ENCODE peak calls at places on chromosomes 13 and 19, in eight cellular contexts. One of them, this sample, is unnamed.
A peak's percentile ranks its signal among the peaks of the same experiment; 100 is the strongest.

GRCh38 chr19:42324655-42325307 is 654 bp upstream of the MEGF8 start:
- DNase-seq in body of pancreas: no peak
- DNase-seq in uterus: no peak
- DNase-seq in ascending aorta: no peak
- DNase-seq in neural progenitor cell: peak; percentile 47
- DNase-seq in Caco-2: no peak
- DNase-seq in left ventricle myocardium inferior: no peak
- DNase-seq in CD4-positive, CD25-positive, alpha-beta regulatory T cell: no peak
- DNase-seq in this sample: no peak

GRCh38 chr13:73428137-73428536 is 369.3 kb downstream of the KLF5 start:
- DNase-seq in Caco-2: no peak
- DNase-seq in body of pancreas: no peak
- DNase-seq in uterus: no peak
- DNase-seq in neural progenitor cell: no peak
- DNase-seq in CD4-positive, CD25-positive, alpha-beta regulatory T cell: no peak
- DNase-seq in left ventricle myocardium inferior: no peak
- DNase-seq in ascending aorta: no peak
- DNase-seq in this sample: no peak

GRCh38 chr13:79398915-79399314 is 7.1 kb downstream of the RBM26 start:
- DNase-seq in uterus: no peak
- DNase-seq in left ventricle myocardium inferior: no peak
- DNase-seq in ascending aorta: no peak
- DNase-seq in neural progenitor cell: no peak
- DNase-seq in Caco-2: peak; percentile 16
- DNase-seq in CD4-positive, CD25-positive, alpha-beta regulatory T cell: no peak
- DNase-seq in body of pancreas: no peak
- DNase-seq in this sample: no peak

GRCh38 chr13:67509039-67509438 is 278.9 kb upstream of the PCDH9 start:
- DNase-seq in uterus: no peak
- DNase-seq in body of pancreas: no peak
- DNase-seq in ascending aorta: no peak
- DNase-seq in left ventricle myocardium inferior: no peak
- DNase-seq in Caco-2: no peak
- DNase-seq in neural progenitor cell: no peak
- DNase-seq in CD4-positive, CD25-positive, alpha-beta regulatory T cell: no peak
- DNase-seq in this sample: no peak

GRCh38 chr19:38932425-38933179 is 1.9 kb downstream of the MRPS12 start:
- DNase-seq in CD4-positive, CD25-positive, alpha-beta regulatory T cell: peak; percentile 76
- DNase-seq in body of pancreas: no peak
- DNase-seq in Caco-2: no peak
- DNase-seq in uterus: no peak
- DNase-seq in left ventricle myocardium inferior: no peak
- DNase-seq in neural progenitor cell: peak; percentile 62
- DNase-seq in ascending aorta: no peak
- DNase-seq in this sample: no peak

GRCh38 chr19:41575998-41576397 is at the start of gene CEACAM21:
- DNase-seq in uterus: peak; percentile 27
- DNase-seq in CD4-positive, CD25-positive, alpha-beta regulatory T cell: peak; percentile 89
- DNase-seq in Caco-2: no peak
- DNase-seq in left ventricle myocardium inferior: peak; percentile 52
- DNase-seq in ascending aorta: peak; percentile 40
- DNase-seq in neural progenitor cell: no peak
- DNase-seq in body of pancreas: no peak
- DNase-seq in this sample: no peak

GRCh38 chr13:32752997-32753606 is 166.8 kb downstream of the PDS5B start:
- DNase-seq in left ventricle myocardium inferior: no peak
- DNase-seq in Caco-2: no peak
- DNase-seq in neural progenitor cell: no peak
- DNase-seq in ascending aorta: no peak
- DNase-seq in CD4-positive, CD25-positive, alpha-beta regulatory T cell: no peak
- DNase-seq in uterus: no peak
- DNase-seq in body of pancreas: no peak
- DNase-seq in this sample: no peak

GRCh38 chr19:54298357-54299125 is 14.4 kb downstream of the LILRA5 start:
- DNase-seq in body of pancreas: no peak
- DNase-seq in ascending aorta: no peak
- DNase-seq in CD4-positive, CD25-positive, alpha-beta regulatory T cell: no peak
- DNase-seq in left ventricle myocardium inferior: no peak
- DNase-seq in Caco-2: no peak
- DNase-seq in uterus: no peak
- DNase-seq in neural progenitor cell: no peak
- DNase-seq in this sample: no peak

GRCh38 chr13:37026778-37027177 is 26.2 kb downstream of the EXOSC8 start:
- DNase-seq in uterus: no peak
- DNase-seq in left ventricle myocardium inferior: no peak
- DNase-seq in CD4-positive, CD25-positive, alpha-beta regulatory T cell: no peak
- DNase-seq in Caco-2: no peak
- DNase-seq in ascending aorta: no peak
- DNase-seq in body of pancreas: no peak
- DNase-seq in neural progenitor cell: no peak
- DNase-seq in this sample: no peak

GRCh38 chr13:40776681-40777165 is 5.7 kb upstream of the MRPS31 start:
- DNase-seq in ascending aorta: no peak
- DNase-seq in CD4-positive, CD25-positive, alpha-beta regulatory T cell: peak; percentile 94
- DNase-seq in Caco-2: no peak
- DNase-seq in body of pancreas: no peak
- DNase-seq in uterus: no peak
- DNase-seq in left ventricle myocardium inferior: no peak
- DNase-seq in neural progenitor cell: no peak
- DNase-seq in this sample: no peak

GRCh38 chr19:12969292-12969988 is at the start of gene DAND5:
- DNase-seq in body of pancreas: peak; percentile 62
- DNase-seq in CD4-positive, CD25-positive, alpha-beta regulatory T cell: no peak
- DNase-seq in left ventricle myocardium inferior: peak; percentile 60
- DNase-seq in ascending aorta: no peak
- DNase-seq in neural progenitor cell: no peak
- DNase-seq in uterus: no peak
- DNase-seq in Caco-2: no peak
- DNase-seq in this sample: no peak

GRCh38 chr13:97695684-97696083 is 257.8 kb upstream of the IPO5 start:
- DNase-seq in CD4-positive, CD25-positive, alpha-beta regulatory T cell: no peak
- DNase-seq in Caco-2: no peak
- DNase-seq in uterus: no peak
- DNase-seq in left ventricle myocardium inferior: no peak
- DNase-seq in body of pancreas: no peak
- DNase-seq in neural progenitor cell: no peak
- DNase-seq in ascending aorta: no peak
- DNase-seq in this sample: no peak

GRCh38 chr13:40370662-40371061 is 295.8 kb downstream of the FOXO1 start:
- DNase-seq in neural progenitor cell: no peak
- DNase-seq in CD4-positive, CD25-positive, alpha-beta regulatory T cell: no peak
- DNase-seq in body of pancreas: no peak
- DNase-seq in Caco-2: no peak
- DNase-seq in ascending aorta: no peak
- DNase-seq in uterus: no peak
- DNase-seq in left ventricle myocardium inferior: no peak
- DNase-seq in this sample: no peak

GRCh38 chr19:48417436-48417835 is 24.0 kb downstream of the GRIN2D start:
- DNase-seq in uterus: no peak
- DNase-seq in neural progenitor cell: no peak
- DNase-seq in ascending aorta: no peak
- DNase-seq in left ventricle myocardium inferior: no peak
- DNase-seq in body of pancreas: no peak
- DNase-seq in CD4-positive, CD25-positive, alpha-beta regulatory T cell: no peak
- DNase-seq in Caco-2: no peak
- DNase-seq in this sample: no peak

GRCh38 chr19:41616785-41617621 is 9.9 kb downstream of the CEACAM4 start:
- DNase-seq in uterus: no peak
- DNase-seq in ascending aorta: no peak
- DNase-seq in CD4-positive, CD25-positive, alpha-beta regulatory T cell: no peak
- DNase-seq in body of pancreas: no peak
- DNase-seq in neural progenitor cell: peak; percentile 29
- DNase-seq in Caco-2: peak; percentile 62
- DNase-seq in left ventricle myocardium inferior: no peak
- DNase-seq in this sample: no peak

GRCh38 chr13:49356224-49356623 is 87.6 kb downstream of the CAB39L start:
- DNase-seq in left ventricle myocardium inferior: no peak
- DNase-seq in body of pancreas: no peak
- DNase-seq in neural progenitor cell: no peak
- DNase-seq in Caco-2: no peak
- DNase-seq in uterus: no peak
- DNase-seq in CD4-positive, CD25-positive, alpha-beta regulatory T cell: no peak
- DNase-seq in ascending aorta: no peak
- DNase-seq in this sample: no peak

DNA sequence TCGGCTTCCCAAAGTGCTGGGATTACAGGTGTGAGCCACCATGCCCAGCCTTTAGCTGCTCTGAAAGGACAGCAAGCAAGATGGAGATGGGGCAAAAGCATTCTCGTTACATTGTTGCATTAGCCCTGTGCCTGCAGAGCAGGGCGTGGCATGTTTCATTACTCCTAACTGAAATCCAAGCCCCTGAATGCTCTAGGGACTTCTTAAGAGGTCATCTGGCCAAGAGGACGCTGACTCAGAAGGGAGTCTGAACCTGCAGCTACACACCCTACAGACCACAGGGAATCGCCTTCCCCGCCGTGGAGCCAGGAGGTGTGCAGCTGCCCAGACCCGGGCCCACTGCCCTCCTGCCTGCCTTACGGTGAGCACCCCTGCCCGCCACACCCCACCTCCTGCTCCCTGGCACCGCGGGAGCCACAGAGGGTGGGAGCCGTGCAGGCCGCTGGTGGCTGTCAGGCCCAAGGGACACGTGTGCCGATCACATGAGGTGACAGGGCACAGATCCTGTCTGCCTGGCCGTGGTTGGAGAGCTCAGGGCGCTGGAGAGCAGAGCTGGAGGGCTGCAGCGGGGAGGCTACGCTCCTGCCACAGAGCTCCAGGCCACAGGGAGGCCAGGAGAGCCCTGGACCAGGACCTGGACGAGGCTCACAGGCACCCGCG is 27.2 kb downstream of the ADPRHL1 start:
- DNase-seq in Caco-2: no peak
- DNase-seq in CD4-positive, CD25-positive, alpha-beta regulatory T cell: no peak
- DNase-seq in left ventricle myocardium inferior: no peak
- DNase-seq in neural progenitor cell: peak; percentile 1
- DNase-seq in ascending aorta: no peak
- DNase-seq in body of pancreas: no peak
- DNase-seq in uterus: no peak
- DNase-seq in this sample: no peak
- H3K4me1 ChIP-seq in Caco-2: peaks cover 10% of the 10 kb centered on the region
- H3K4me1 ChIP-seq in CD4-positive, CD25-positive, alpha-beta regulatory T cell: no peaks in the 10 kb centered on the region
- H3K4me1 ChIP-seq in left ventricle myocardium inferior: peaks cover 15% of the 10 kb centered on the region
- H3K4me1 ChIP-seq in neural progenitor cell: no peaks in the 10 kb centered on the region
- H3K4me1 ChIP-seq in ascending aorta: peaks cover 3% of the 10 kb centered on the region
- H3K4me1 ChIP-seq in body of pancreas: no peaks in the 10 kb centered on the region
- H3K4me1 ChIP-seq in uterus: no peaks in the 10 kb centered on the region
- H3K4me1 ChIP-seq in this sample: peaks cover 11% of the 10 kb centered on the region

GRCh38 chr13:20393273-20394235 is 132.1 kb downstream of the CRYL1 start:
- DNase-seq in ascending aorta: no peak
- DNase-seq in uterus: no peak
- DNase-seq in neural progenitor cell: no peak
- DNase-seq in left ventricle myocardium inferior: no peak
- DNase-seq in Caco-2: no peak
- DNase-seq in body of pancreas: no peak
- DNase-seq in CD4-positive, CD25-positive, alpha-beta regulatory T cell: no peak
- DNase-seq in this sample: no peak
- H3K4me1 ChIP-seq in ascending aorta: no peaks in the 10 kb centered on the region
- H3K4me1 ChIP-seq in uterus: no peaks in the 10 kb centered on the region
- H3K4me1 ChIP-seq in neural progenitor cell: no peaks in the 10 kb centered on the region
- H3K4me1 ChIP-seq in left ventricle myocardium inferior: no peaks in the 10 kb centered on the region
- H3K4me1 ChIP-seq in Caco-2: no peaks in the 10 kb centered on the region
- H3K4me1 ChIP-seq in body of pancreas: no peaks in the 10 kb centered on the region
- H3K4me1 ChIP-seq in CD4-positive, CD25-positive, alpha-beta regulatory T cell: no peaks in the 10 kb centered on the region
- H3K4me1 ChIP-seq in this sample: no peaks in the 10 kb centered on the region

DNA sequence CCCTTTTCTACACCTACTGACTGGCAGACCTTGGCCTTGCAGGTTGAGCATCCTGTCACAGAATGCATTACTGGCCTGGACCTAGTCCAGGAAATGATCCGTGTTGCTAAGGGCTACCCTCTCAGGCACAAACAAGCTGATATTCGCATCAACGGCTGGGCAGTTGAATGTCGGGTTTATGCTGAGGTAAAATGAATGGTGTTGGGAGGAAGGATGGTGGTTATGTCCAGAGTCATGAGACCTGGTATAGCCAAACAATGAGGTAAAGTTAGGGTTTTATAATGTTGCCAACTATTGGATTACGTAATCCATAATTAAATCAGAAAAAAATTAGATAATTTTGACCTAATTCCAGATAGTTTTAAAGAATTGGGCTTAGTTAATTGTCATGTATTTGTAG is 212.5 kb downstream of the PCCA start:
- DNase-seq in body of pancreas: peak; percentile 22
- DNase-seq in neural progenitor cell: no peak
- DNase-seq in left ventricle myocardium inferior: no peak
- DNase-seq in uterus: no peak
- DNase-seq in CD4-positive, CD25-positive, alpha-beta regulatory T cell: no peak
- DNase-seq in ascending aorta: no peak
- DNase-seq in Caco-2: no peak
- DNase-seq in this sample: no peak
- H3K4me1 ChIP-seq in body of pancreas: no peaks in the 10 kb centered on the region
- H3K4me1 ChIP-seq in neural progenitor cell: peaks cover 9% of the 10 kb centered on the region
- H3K4me1 ChIP-seq in left ventricle myocardium inferior: peaks cover 14% of the 10 kb centered on the region
- H3K4me1 ChIP-seq in uterus: no peaks in the 10 kb centered on the region
- H3K4me1 ChIP-seq in CD4-positive, CD25-positive, alpha-beta regulatory T cell: no peaks in the 10 kb centered on the region
- H3K4me1 ChIP-seq in ascending aorta: no peaks in the 10 kb centered on the region
- H3K4me1 ChIP-seq in Caco-2: no peaks in the 10 kb centered on the region
- H3K4me1 ChIP-seq in this sample: no peaks in the 10 kb centered on the region

DNA sequence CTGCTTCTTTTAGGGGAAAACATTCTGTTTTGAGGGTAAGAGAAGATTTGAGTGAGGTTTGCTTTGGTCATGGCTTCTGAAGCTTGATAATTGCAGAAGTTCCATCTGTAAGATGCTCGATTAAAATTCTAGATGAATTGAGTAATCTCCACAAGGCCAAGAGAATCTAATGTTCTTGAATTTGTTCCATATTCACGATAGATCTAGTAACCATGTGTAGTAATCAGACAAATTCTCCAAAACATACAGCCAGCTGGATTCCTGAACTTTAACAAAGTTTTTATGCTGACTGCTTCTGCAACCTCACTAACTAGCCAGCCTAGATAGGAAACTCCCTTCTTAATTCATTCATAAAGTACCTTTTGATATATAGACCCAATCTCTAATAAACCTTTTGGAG is 92.7 kb downstream of the COL4A2 start:
- DNase-seq in body of pancreas: no peak
- DNase-seq in left ventricle myocardium inferior: no peak
- DNase-seq in uterus: no peak
- DNase-seq in ascending aorta: no peak
- DNase-seq in Caco-2: no peak
- DNase-seq in neural progenitor cell: no peak
- DNase-seq in CD4-positive, CD25-positive, alpha-beta regulatory T cell: no peak
- DNase-seq in this sample: no peak
- H3K4me1 ChIP-seq in body of pancreas: peaks cover 7% of the 10 kb centered on the region
- H3K4me1 ChIP-seq in left ventricle myocardium inferior: peaks cover 82% of the 10 kb centered on the region
- H3K4me1 ChIP-seq in uterus: peaks cover 5% of the 10 kb centered on the region
- H3K4me1 ChIP-seq in ascending aorta: peaks cover 75% of the 10 kb centered on the region
- H3K4me1 ChIP-seq in Caco-2: peaks cover 6% of the 10 kb centered on the region
- H3K4me1 ChIP-seq in neural progenitor cell: no peaks in the 10 kb centered on the region
- H3K4me1 ChIP-seq in CD4-positive, CD25-positive, alpha-beta regulatory T cell: no peaks in the 10 kb centered on the region
- H3K4me1 ChIP-seq in this sample: peaks cover 54% of the 10 kb centered on the region

DNA sequence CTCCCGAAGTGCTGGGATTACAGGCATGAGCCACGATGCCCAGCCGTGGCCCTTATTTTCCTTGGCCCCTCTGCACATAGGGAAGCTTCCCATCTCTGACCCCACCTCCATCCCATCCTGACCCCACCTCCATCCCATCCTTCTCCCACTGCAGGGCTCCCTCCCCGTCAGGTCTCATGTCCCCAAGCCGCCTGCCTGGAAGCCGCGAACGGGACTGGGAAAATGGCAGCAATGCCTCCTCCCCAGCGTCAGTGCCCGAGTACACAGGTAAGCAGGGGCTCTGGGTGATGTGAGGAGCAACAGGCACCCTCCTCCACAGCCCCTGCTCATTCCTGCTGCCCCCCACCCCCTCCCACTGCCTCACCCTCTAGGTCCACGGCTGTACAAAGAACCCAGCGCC is 12.2 kb downstream of the XAB2 start:
- DNase-seq in Caco-2: no peak
- DNase-seq in neural progenitor cell: no peak
- DNase-seq in uterus: no peak
- DNase-seq in ascending aorta: no peak
- DNase-seq in left ventricle myocardium inferior: no peak
- DNase-seq in body of pancreas: no peak
- DNase-seq in CD4-positive, CD25-positive, alpha-beta regulatory T cell: no peak
- DNase-seq in this sample: no peak
- H3K4me1 ChIP-seq in Caco-2: no peaks in the 10 kb centered on the region
- H3K4me1 ChIP-seq in neural progenitor cell: no peaks in the 10 kb centered on the region
- H3K4me1 ChIP-seq in uterus: no peaks in the 10 kb centered on the region
- H3K4me1 ChIP-seq in ascending aorta: no peaks in the 10 kb centered on the region
- H3K4me1 ChIP-seq in left ventricle myocardium inferior: peaks cover 17% of the 10 kb centered on the region
- H3K4me1 ChIP-seq in body of pancreas: peaks cover 36% of the 10 kb centered on the region
- H3K4me1 ChIP-seq in CD4-positive, CD25-positive, alpha-beta regulatory T cell: no peaks in the 10 kb centered on the region
- H3K4me1 ChIP-seq in this sample: no peaks in the 10 kb centered on the region